ENCODE peak calls at places on chromosomes 4 and X, in ten cellular contexts. One of them, this sample, is unnamed.

GRCh38 chrX:30313322-30313721 is 4.1 kb upstream of the NR0B1 start:
- DNase-seq in keratinocyte: no peak
- DNase-seq in OCI-LY7: no peak
- DNase-seq in fibroblast of lung: no peak
- DNase-seq in neuronal stem cell: no peak
- DNase-seq in HCT116: no peak
- DNase-seq in A549: no peak
- DNase-seq in endothelial cell of umbilical vein: no peak
- DNase-seq in hepatocyte: peak
- DNase-seq in HepG2: peak
- DNase-seq in this sample: no peak

GRCh38 chr4:102623622-102624021 is 122.5 kb downstream of the NFKB1 start:
- DNase-seq in keratinocyte: no peak
- DNase-seq in OCI-LY7: peak
- DNase-seq in fibroblast of lung: peak
- DNase-seq in neuronal stem cell: no peak
- DNase-seq in HCT116: peak
- DNase-seq in A549: peak
- DNase-seq in endothelial cell of umbilical vein: peak
- DNase-seq in hepatocyte: peak
- DNase-seq in HepG2: peak
- DNase-seq in this sample: peak

GRCh38 chr4:158442736-158443135 is 78.9 kb upstream of the RXFP1 start:
- DNase-seq in keratinocyte: no peak
- DNase-seq in OCI-LY7: no peak
- DNase-seq in fibroblast of lung: no peak
- DNase-seq in neuronal stem cell: no peak
- DNase-seq in HCT116: no peak
- DNase-seq in A549: no peak
- DNase-seq in endothelial cell of umbilical vein: no peak
- DNase-seq in hepatocyte: no peak
- DNase-seq in HepG2: no peak
- DNase-seq in this sample: peak

GRCh38 chrX:38124000-38124399 is 96.7 kb downstream of the SRPX start:
- DNase-seq in keratinocyte: no peak
- DNase-seq in OCI-LY7: no peak
- DNase-seq in fibroblast of lung: no peak
- DNase-seq in neuronal stem cell: no peak
- DNase-seq in HCT116: no peak
- DNase-seq in A549: no peak
- DNase-seq in endothelial cell of umbilical vein: peak
- DNase-seq in hepatocyte: no peak
- DNase-seq in HepG2: no peak
- DNase-seq in this sample: no peak

GRCh38 chr4:52051213-52051614 is at the start of gene SPATA18:
- DNase-seq in keratinocyte: no peak
- DNase-seq in OCI-LY7: no peak
- DNase-seq in fibroblast of lung: no peak
- DNase-seq in neuronal stem cell: no peak
- DNase-seq in HCT116: no peak
- DNase-seq in A549: peak
- DNase-seq in endothelial cell of umbilical vein: no peak
- DNase-seq in hepatocyte: peak
- DNase-seq in HepG2: no peak
- DNase-seq in this sample: peak

GRCh38 chrX:77640702-77641101 is 145.3 kb downstream of the ATRX start:
- DNase-seq in keratinocyte: no peak
- DNase-seq in OCI-LY7: no peak
- DNase-seq in fibroblast of lung: no peak
- DNase-seq in neuronal stem cell: no peak
- DNase-seq in HCT116: no peak
- DNase-seq in A549: no peak
- DNase-seq in endothelial cell of umbilical vein: no peak
- DNase-seq in hepatocyte: no peak
- DNase-seq in HepG2: no peak
- DNase-seq in this sample: no peak

GRCh38 chr4:108247511-108248088 is 78.9 kb upstream of the LEF1 start:
- DNase-seq in keratinocyte: no peak
- DNase-seq in OCI-LY7: no peak
- DNase-seq in fibroblast of lung: no peak
- DNase-seq in neuronal stem cell: peak
- DNase-seq in HCT116: peak
- DNase-seq in A549: no peak
- DNase-seq in endothelial cell of umbilical vein: peak
- DNase-seq in hepatocyte: peak
- DNase-seq in HepG2: no peak
- DNase-seq in this sample: no peak

GRCh38 chrX:69614896-69615295 is 1.0 kb upstream of the EDA start:
- DNase-seq in keratinocyte: no peak
- DNase-seq in OCI-LY7: no peak
- DNase-seq in fibroblast of lung: no peak
- DNase-seq in neuronal stem cell: no peak
- DNase-seq in HCT116: no peak
- DNase-seq in A549: no peak
- DNase-seq in endothelial cell of umbilical vein: no peak
- DNase-seq in hepatocyte: no peak
- DNase-seq in HepG2: no peak
- DNase-seq in this sample: no peak

GRCh38 chr4:15162465-15163283 is 160.4 kb downstream of the CPEB2 start:
- DNase-seq in keratinocyte: no peak
- DNase-seq in OCI-LY7: peak
- DNase-seq in fibroblast of lung: peak
- DNase-seq in neuronal stem cell: no peak
- DNase-seq in HCT116: no peak
- DNase-seq in A549: no peak
- DNase-seq in endothelial cell of umbilical vein: peak
- DNase-seq in hepatocyte: peak
- DNase-seq in HepG2: peak
- DNase-seq in this sample: peak

DNA sequence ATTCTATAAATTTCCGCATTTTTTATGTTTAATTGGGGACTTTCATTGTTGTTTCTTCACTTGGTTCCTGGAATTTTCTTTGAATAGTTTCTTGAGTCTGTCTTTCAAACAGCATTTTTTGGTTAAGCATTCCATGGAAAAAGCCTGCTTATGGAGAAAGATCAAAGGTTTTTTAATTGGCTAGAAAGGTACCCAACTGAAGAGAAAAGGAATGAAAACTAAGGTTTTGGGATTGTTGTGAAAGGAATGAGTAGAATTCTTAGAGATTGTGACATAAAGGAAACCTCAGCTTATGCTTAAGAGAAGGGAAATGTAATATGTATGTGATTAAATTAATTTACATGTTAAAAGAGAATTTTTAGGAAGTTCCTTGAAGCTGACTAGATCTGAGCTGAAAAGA is 82.8 kb downstream of the CCKAR start:
- DNase-seq in keratinocyte: no peak
- DNase-seq in OCI-LY7: no peak
- DNase-seq in fibroblast of lung: no peak
- DNase-seq in neuronal stem cell: no peak
- DNase-seq in HCT116: no peak
- DNase-seq in A549: no peak
- DNase-seq in endothelial cell of umbilical vein: no peak
- DNase-seq in hepatocyte: no peak
- DNase-seq in HepG2: no peak
- DNase-seq in this sample: peak
- H3K4me2 ChIP-seq in keratinocyte: no peak
- H3K4me2 ChIP-seq in OCI-LY7: no peak
- H3K4me2 ChIP-seq in fibroblast of lung: no peak
- H3K4me2 ChIP-seq in neuronal stem cell: no peak
- H3K4me2 ChIP-seq in HCT116: no peak
- H3K4me2 ChIP-seq in A549: no peak
- H3K4me2 ChIP-seq in endothelial cell of umbilical vein: no peak
- H3K4me2 ChIP-seq in hepatocyte: no peak
- H3K4me2 ChIP-seq in HepG2: no peak
- H3K4me2 ChIP-seq in this sample: no peak

DNA sequence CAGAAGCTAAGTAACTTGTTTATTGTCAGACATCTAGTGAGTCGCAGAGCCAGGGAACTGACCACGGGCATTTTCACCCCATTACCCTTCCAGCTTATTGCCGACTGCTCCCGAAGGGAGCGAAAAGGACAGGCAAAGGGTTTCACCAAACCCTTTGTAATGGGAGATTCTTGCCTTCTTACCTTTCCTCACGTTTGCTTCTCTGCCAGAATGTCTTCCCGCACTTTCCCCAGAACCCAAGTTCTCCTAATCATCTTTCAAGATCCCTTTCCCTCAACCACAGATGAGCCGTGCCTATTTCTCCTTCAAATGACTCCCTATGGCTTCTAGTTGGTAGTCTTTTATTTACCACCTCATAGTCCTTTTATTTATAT is 520 bp upstream of the SRP72 start:
- DNase-seq in keratinocyte: no peak
- DNase-seq in OCI-LY7: no peak
- DNase-seq in fibroblast of lung: no peak
- DNase-seq in neuronal stem cell: no peak
- DNase-seq in HCT116: no peak
- DNase-seq in A549: no peak
- DNase-seq in endothelial cell of umbilical vein: no peak
- DNase-seq in hepatocyte: peak
- DNase-seq in HepG2: no peak
- DNase-seq in this sample: peak
- H3K4me2 ChIP-seq in keratinocyte: peak
- H3K4me2 ChIP-seq in OCI-LY7: peak
- H3K4me2 ChIP-seq in fibroblast of lung: peak
- H3K4me2 ChIP-seq in neuronal stem cell: peak
- H3K4me2 ChIP-seq in HCT116: peak
- H3K4me2 ChIP-seq in A549: peak
- H3K4me2 ChIP-seq in endothelial cell of umbilical vein: peak
- H3K4me2 ChIP-seq in hepatocyte: peak
- H3K4me2 ChIP-seq in HepG2: peak
- H3K4me2 ChIP-seq in this sample: peak

GRCh38 chr4:180539284-180539683 is 1703.9 kb upstream of the TENM3 start:
- DNase-seq in keratinocyte: no peak
- DNase-seq in OCI-LY7: no peak
- DNase-seq in fibroblast of lung: no peak
- DNase-seq in neuronal stem cell: no peak
- DNase-seq in HCT116: no peak
- DNase-seq in A549: no peak
- DNase-seq in endothelial cell of umbilical vein: no peak
- DNase-seq in hepatocyte: no peak
- DNase-seq in HepG2: no peak
- DNase-seq in this sample: no peak

GRCh38 chr4:180541678-180542077 is 1701.5 kb upstream of the TENM3 start:
- DNase-seq in keratinocyte: no peak
- DNase-seq in OCI-LY7: no peak
- DNase-seq in fibroblast of lung: no peak
- DNase-seq in neuronal stem cell: no peak
- DNase-seq in HCT116: no peak
- DNase-seq in A549: no peak
- DNase-seq in endothelial cell of umbilical vein: no peak
- DNase-seq in hepatocyte: no peak
- DNase-seq in HepG2: no peak
- DNase-seq in this sample: no peak

GRCh38 chr4:180538384-180539052 is 1704.7 kb upstream of the TENM3 start:
- DNase-seq in keratinocyte: no peak
- DNase-seq in OCI-LY7: no peak
- DNase-seq in fibroblast of lung: peak
- DNase-seq in neuronal stem cell: no peak
- DNase-seq in HCT116: no peak
- DNase-seq in A549: no peak
- DNase-seq in endothelial cell of umbilical vein: no peak
- DNase-seq in hepatocyte: no peak
- DNase-seq in HepG2: no peak
- DNase-seq in this sample: no peak

GRCh38 chr4:180542445-180543100 is 1700.6 kb upstream of the TENM3 start:
- DNase-seq in keratinocyte: no peak
- DNase-seq in OCI-LY7: no peak
- DNase-seq in fibroblast of lung: peak
- DNase-seq in neuronal stem cell: no peak
- DNase-seq in HCT116: peak
- DNase-seq in A549: no peak
- DNase-seq in endothelial cell of umbilical vein: no peak
- DNase-seq in hepatocyte: peak
- DNase-seq in HepG2: no peak
- DNase-seq in this sample: no peak
- H3K4me2 ChIP-seq in keratinocyte: no peak
- H3K4me2 ChIP-seq in OCI-LY7: no peak
- H3K4me2 ChIP-seq in fibroblast of lung: no peak
- H3K4me2 ChIP-seq in neuronal stem cell: no peak
- H3K4me2 ChIP-seq in HCT116: no peak
- H3K4me2 ChIP-seq in A549: no peak
- H3K4me2 ChIP-seq in endothelial cell of umbilical vein: no peak
- H3K4me2 ChIP-seq in hepatocyte: no peak
- H3K4me2 ChIP-seq in HepG2: no peak
- H3K4me2 ChIP-seq in this sample: no peak

GRCh38 chr4:79906306-79906705 is 166.7 kb downstream of the ANTXR2 start:
- DNase-seq in keratinocyte: no peak
- DNase-seq in OCI-LY7: no peak
- DNase-seq in fibroblast of lung: no peak
- DNase-seq in neuronal stem cell: no peak
- DNase-seq in HCT116: no peak
- DNase-seq in A549: no peak
- DNase-seq in endothelial cell of umbilical vein: no peak
- DNase-seq in hepatocyte: no peak
- DNase-seq in HepG2: no peak
- DNase-seq in this sample: no peak
- H3K4me2 ChIP-seq in keratinocyte: no peak
- H3K4me2 ChIP-seq in OCI-LY7: no peak
- H3K4me2 ChIP-seq in fibroblast of lung: no peak
- H3K4me2 ChIP-seq in neuronal stem cell: no peak
- H3K4me2 ChIP-seq in HCT116: no peak
- H3K4me2 ChIP-seq in A549: no peak
- H3K4me2 ChIP-seq in endothelial cell of umbilical vein: no peak
- H3K4me2 ChIP-seq in hepatocyte: no peak
- H3K4me2 ChIP-seq in HepG2: no peak
- H3K4me2 ChIP-seq in this sample: no peak

GRCh38 chrX:150574824-150575409 is 6.5 kb downstream of the MTM1 start:
- DNase-seq in keratinocyte: no peak
- DNase-seq in OCI-LY7: peak
- DNase-seq in fibroblast of lung: no peak
- DNase-seq in neuronal stem cell: no peak
- DNase-seq in HCT116: no peak
- DNase-seq in A549: no peak
- DNase-seq in endothelial cell of umbilical vein: no peak
- DNase-seq in hepatocyte: no peak
- DNase-seq in HepG2: no peak
- DNase-seq in this sample: no peak

GRCh38 chrX:150573702-150574101 is 5.3 kb downstream of the MTM1 start:
- DNase-seq in keratinocyte: no peak
- DNase-seq in OCI-LY7: peak
- DNase-seq in fibroblast of lung: no peak
- DNase-seq in neuronal stem cell: no peak
- DNase-seq in HCT116: no peak
- DNase-seq in A549: no peak
- DNase-seq in endothelial cell of umbilical vein: no peak
- DNase-seq in hepatocyte: no peak
- DNase-seq in HepG2: no peak
- DNase-seq in this sample: no peak

GRCh38 chrX:150577174-150577573 is 8.8 kb downstream of the MTM1 start:
- DNase-seq in keratinocyte: no peak
- DNase-seq in OCI-LY7: no peak
- DNase-seq in fibroblast of lung: no peak
- DNase-seq in neuronal stem cell: no peak
- DNase-seq in HCT116: no peak
- DNase-seq in A549: no peak
- DNase-seq in endothelial cell of umbilical vein: no peak
- DNase-seq in hepatocyte: no peak
- DNase-seq in HepG2: peak
- DNase-seq in this sample: no peak

GRCh38 chrX:150572206-150572605 is 3.8 kb downstream of the MTM1 start:
- DNase-seq in keratinocyte: no peak
- DNase-seq in OCI-LY7: no peak
- DNase-seq in fibroblast of lung: no peak
- DNase-seq in neuronal stem cell: no peak
- DNase-seq in HCT116: no peak
- DNase-seq in A549: no peak
- DNase-seq in endothelial cell of umbilical vein: no peak
- DNase-seq in hepatocyte: no peak
- DNase-seq in HepG2: no peak
- DNase-seq in this sample: peak

GRCh38 chrX:150575415-150575814 is 7.0 kb downstream of the MTM1 start:
- DNase-seq in keratinocyte: peak
- DNase-seq in OCI-LY7: no peak
- DNase-seq in fibroblast of lung: peak
- DNase-seq in neuronal stem cell: no peak
- DNase-seq in HCT116: peak
- DNase-seq in A549: no peak
- DNase-seq in endothelial cell of umbilical vein: no peak
- DNase-seq in hepatocyte: peak
- DNase-seq in HepG2: no peak
- DNase-seq in this sample: peak
- H3K4me2 ChIP-seq in keratinocyte: peak
- H3K4me2 ChIP-seq in OCI-LY7: peak
- H3K4me2 ChIP-seq in fibroblast of lung: no peak
- H3K4me2 ChIP-seq in neuronal stem cell: no peak
- H3K4me2 ChIP-seq in HCT116: peak
- H3K4me2 ChIP-seq in A549: peak
- H3K4me2 ChIP-seq in endothelial cell of umbilical vein: no peak
- H3K4me2 ChIP-seq in hepatocyte: no peak
- H3K4me2 ChIP-seq in HepG2: peak
- H3K4me2 ChIP-seq in this sample: no peak

This sample was measured in GM23248.